ENCODE peak calls at places on chromosomes 2 and 18, in five cellular contexts. B is SK-N-SH, Y is endothelial cell, O is cardiac fibroblast, G is HFFc6. W is an unnamed sample.

GRCh38 chr2:26174691-26175181 is 1.8 kb downstream of the GAREM2 start:
- DNase-seq in B (peak; percentile 40), G (no peak), O (no peak), Y (no peak), W (no peak)

GRCh38 chr18:23487738-23488625 is 15.3 kb upstream of the RMC1 start:
- DNase-seq in B (no peak), O (peak; percentile 26), Y (no peak), G (no peak), W (no peak)

GRCh38 chr18:32019251-32019943 is 772 bp downstream of the RNF125 start:
- DNase-seq in B (peak; percentile 64), Y (peak; percentile 44), G (no peak), O (peak; percentile 37), W (peak; percentile 38)

GRCh38 chr2:110854355-110855081 is 122.1 kb downstream of the ACOXL start:
- DNase-seq in O (no peak), Y (no peak), B (no peak), G (no peak), W (no peak)

GRCh38 chr2:157761520-157761919 is 114.6 kb downstream of the ACVR1 start:
- DNase-seq in O (no peak), Y (no peak), B (no peak), G (peak; percentile 71), W (no peak)

GRCh38 chr18:25289040-25289631 is 62.8 kb downstream of the ZNF521 start:
- DNase-seq in G (peak; percentile 92), Y (no peak), B (no peak), O (peak; percentile 92), W (no peak)

GRCh38 chr2:137178955-137179377 is 413.6 kb downstream of the THSD7B start:
- DNase-seq in B (no peak), G (peak; percentile 47), O (peak; percentile 31), Y (no peak), W (no peak)

GRCh38 chr2:132547089-132547687 is 122.8 kb downstream of the LYPD1 start:
- DNase-seq in O (peak; percentile 83), Y (peak; percentile 76), G (peak; percentile 78), B (peak; percentile 64), W (peak; percentile 39)

GRCh38 chr2:79219383-79219988 is 59.9 kb upstream of the REG3A start:
- DNase-seq in G (peak; percentile 24), Y (peak; percentile 49), O (peak; percentile 43), B (peak; percentile 36), W (no peak)

GRCh38 chr2:10284108-10284870 is 18.4 kb upstream of the HPCAL1 start:
- DNase-seq in O (no peak), B (peak; percentile 30), Y (no peak), G (no peak), W (no peak)

GRCh38 chr2:101961287-101962242 is 30.2 kb upstream of the IL1R2 start:
- DNase-seq in O (peak; percentile 100), Y (no peak), G (peak; percentile 61), B (no peak), W (no peak)

GRCh38 chr2:177983183-177983788 is 89.3 kb downstream of the PDE11A start:
- DNase-seq in G (peak; percentile 58), Y (peak; percentile 17), O (peak; percentile 62), B (peak; percentile 70), W (peak; percentile 25)

GRCh38 chr2:42879913-42880737 is 87.7 kb upstream of the HAAO start:
- DNase-seq in O (peak; percentile 64), G (no peak), B (no peak), Y (no peak), W (no peak)

GRCh38 chr2:195612515-195613495 is 44.2 kb upstream of the SLC39A10 start:
- DNase-seq in B (no peak), G (peak; percentile 63), O (peak; percentile 75), Y (peak; percentile 41), W (no peak)

GRCh38 chr2:46435353-46435752 is 44.0 kb upstream of the TMEM247 start:
- DNase-seq in Y (no peak), O (no peak), G (no peak), B (no peak), W (no peak)

GRCh38 chr2:119196301-119197124 is 27.1 kb upstream of the STEAP3 start:
- DNase-seq in G (peak; percentile 66), Y (peak; percentile 45), B (no peak), O (peak; percentile 16), W (no peak)

GRCh38 chr2:63007813-63008458 is 42.7 kb upstream of the OTX1 start:
- DNase-seq in Y (no peak), O (no peak), G (no peak), B (no peak), W (no peak)

GRCh38 chr2:72920317-72921087 is 3.2 kb downstream of the EMX1 start:
- DNase-seq in Y (peak; percentile 57), B (peak; percentile 76), G (no peak), O (peak; percentile 35), W (no peak)

GRCh38 chr2:235793163-235793752 is 299.4 kb downstream of the AGAP1 start:
- DNase-seq in G (peak; percentile 32), B (peak; percentile 37), O (peak; percentile 17), Y (peak; percentile 22), W (no peak)

GRCh38 chr2:105573910-105574655 is 170.6 kb upstream of the NCK2 start:
- DNase-seq in O (no peak), Y (no peak), B (no peak), G (no peak), W (no peak)

GRCh38 chr2:235979753-235980459 is 188.3 kb downstream of the GBX2 start:
- DNase-seq in Y (no peak), B (no peak), O (no peak), G (no peak), W (no peak)

GRCh38 chr2:24792542-24792873 is 683 bp downstream of the PTRHD1 start:
- DNase-seq in B (no peak), O (no peak), G (no peak), Y (no peak), W (no peak)

GRCh38 chr18:41639218-41639617 is 315.8 kb upstream of the PIK3C3 start:
- DNase-seq in B (no peak), Y (no peak), O (no peak), G (no peak), W (no peak)

GRCh38 chr18:25724997-25725396 is 365.4 kb downstream of the SS18 start:
- DNase-seq in Y (no peak), B (no peak), O (no peak), G (no peak), W (no peak)

GRCh38 chr2:11796190-11797171 is 50.0 kb downstream of the LPIN1 start:
- DNase-seq in O (peak; percentile 30), G (no peak), Y (no peak), B (no peak), W (no peak)

GRCh38 chr2:169839954-169840746 is 12.9 kb downstream of the UBR3 start:
- DNase-seq in O (peak; percentile 85), Y (no peak), B (no peak), G (no peak), W (no peak)

DNA sequence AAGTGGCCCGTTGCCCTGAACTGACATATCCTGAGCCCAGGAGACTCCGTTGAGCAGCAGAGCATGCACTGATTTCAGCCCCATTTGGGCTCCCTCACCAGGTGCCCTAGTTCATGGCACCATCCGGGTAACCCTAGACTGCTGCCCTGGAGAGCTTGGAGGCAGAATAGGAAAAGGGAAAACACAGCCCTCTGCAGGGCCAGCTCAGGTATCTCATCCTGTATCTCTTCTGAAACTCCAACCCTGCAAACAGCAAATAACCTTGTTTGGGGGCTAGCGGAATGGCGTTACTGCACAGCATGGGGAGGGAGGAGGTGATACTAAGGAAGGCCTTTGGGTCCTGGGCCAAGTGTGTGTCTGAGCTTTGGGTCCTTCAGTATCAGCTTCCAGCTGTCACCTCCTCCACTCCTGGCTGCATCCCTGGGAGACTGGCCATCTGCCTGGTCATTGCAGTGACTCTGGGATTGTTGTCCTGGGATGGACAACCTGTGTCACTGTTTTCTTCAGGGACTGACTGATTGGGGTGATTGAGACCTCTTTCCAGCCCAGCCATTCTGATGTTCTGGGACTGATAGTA is 233.8 kb upstream of the SKOR2 start:
- DNase-seq in B (no peak), G (no peak), Y (no peak), O (no peak), W (no peak)
- TF ChIP-seq CTCF in B (no peak), G (no peak), Y (no peak), O (no peak), W (no peak)

GRCh38 chr18:54950221-54950620 is 9.0 kb downstream of the CCDC68 start:
- DNase-seq in Y (no peak), O (no peak), G (no peak), B (no peak), W (no peak)
- TF ChIP-seq CTCF in Y (no peak), O (no peak), G (no peak), B (peak; percentile 39), W (peak; percentile 10)

GRCh38 chr18:7758764-7759163 is 191.6 kb downstream of the PTPRM start:
- DNase-seq in O (no peak), B (no peak), G (no peak), Y (no peak), W (no peak)

GRCh38 chr18:7757175-7757574 is 190.1 kb downstream of the PTPRM start:
- DNase-seq in B (no peak), O (peak; percentile 4), Y (no peak), G (no peak), W (no peak)

GRCh38 chr18:7754725-7755181 is 187.6 kb downstream of the PTPRM start:
- DNase-seq in Y (no peak), G (no peak), B (no peak), O (peak; percentile 5), W (no peak)

GRCh38 chr18:7754258-7754657 is 187.1 kb downstream of the PTPRM start:
- DNase-seq in G (peak; percentile 5), Y (no peak), O (no peak), B (no peak), W (no peak)

GRCh38 chr18:7755753-7756475 is 188.8 kb downstream of the PTPRM start:
- DNase-seq in G (no peak), B (no peak), O (peak; percentile 76), Y (no peak), W (no peak)
- TF ChIP-seq CTCF in G (peak; percentile 57), B (no peak), O (peak; percentile 58), Y (no peak), W (peak; percentile 8)

GRCh38 chr2:50318147-50318546 is 713.8 kb downstream of the NRXN1 start:
- DNase-seq in O (no peak), Y (no peak), G (no peak), B (no peak), W (no peak)
- TF ChIP-seq CTCF in O (no peak), Y (no peak), G (no peak), B (no peak), W (no peak)

GRCh38 chr2:290090-290722 is 2.3 kb upstream of the ALKAL2 start:
- DNase-seq in G (peak; percentile 54), Y (peak; percentile 81), B (peak; percentile 83), O (peak; percentile 84), W (peak; percentile 41)
- TF ChIP-seq CTCF in G (peak; percentile 84), Y (no peak), B (peak; percentile 59), O (peak; percentile 83), W (peak; percentile 76)

DNA sequence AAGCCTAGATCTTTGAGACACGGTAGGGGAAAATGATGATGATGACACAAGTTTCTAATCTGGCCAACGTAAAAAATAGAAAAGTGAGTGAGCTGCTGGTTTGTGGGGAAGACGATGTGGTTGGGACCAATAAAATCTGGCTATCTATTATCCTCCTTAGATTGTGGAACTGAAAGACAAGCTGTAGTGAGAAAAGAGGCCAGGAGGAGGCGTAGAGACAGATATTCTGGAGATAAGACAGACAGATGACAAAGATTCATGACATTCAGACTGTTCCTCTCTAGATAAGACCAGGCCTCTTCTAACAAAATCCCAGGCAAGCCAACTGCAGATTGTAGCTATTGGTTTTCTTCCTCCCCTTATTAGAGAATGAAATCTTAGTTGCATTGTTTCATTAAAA is 376.3 kb upstream of the UBE2E3 start:
- DNase-seq in B (no peak), G (no peak), O (peak; percentile 7), Y (peak; percentile 22), W (no peak)
- TF ChIP-seq CTCF in B (peak; percentile 36), G (peak; percentile 65), O (peak; percentile 42), Y (no peak), W (peak; percentile 21)